ENCODE peak calls at places on chromosomes 5 and 9, in eight cellular contexts. M is nephron progenitor cell, L is GM12865, F is RWPE1, H is esophagus squamous epithelium, U is psoas muscle, Y is foreskin fibroblast, V is neural progenitor cell. N is an unnamed sample.

GRCh38 chr9:117180896-117181456 is 233.9 kb downstream of the ASTN2 start:
- DNase-seq in M (no peak), L (no peak), F (no peak), H (no peak), U (no peak), Y (no peak), V (no peak), N (no peak)

GRCh38 chr5:43215073-43215631 is 23.1 kb downstream of the NIM1K start:
- DNase-seq in M (no peak), L (no peak), F (no peak), H (no peak), U (no peak), Y (peak; percentile 43), V (no peak), N (no peak)

GRCh38 chr5:65766159-65766558 is 44.2 kb downstream of the NLN start:
- DNase-seq in M (no peak), L (no peak), F (no peak), H (no peak), U (no peak), Y (no peak), V (no peak), N (no peak)

GRCh38 chr5:68012429-68012828 is 203.1 kb upstream of the PIK3R1 start:
- DNase-seq in M (no peak), L (no peak), F (no peak), H (no peak), U (no peak), Y (no peak), V (no peak), N (no peak)

GRCh38 chr9:6942406-6942805 is 184.6 kb downstream of the KDM4C start:
- DNase-seq in M (no peak), L (no peak), F (no peak), H (no peak), U (no peak), Y (no peak), V (no peak), N (no peak)

GRCh38 chr9:7185612-7186011 is 427.8 kb downstream of the KDM4C start:
- DNase-seq in M (no peak), L (no peak), F (peak; percentile 41), H (no peak), U (no peak), Y (peak; percentile 77), V (peak; percentile 23), N (peak; percentile 16)

GRCh38 chr9:72390896-72391295 is 25.9 kb upstream of the ZFAND5 start:
- DNase-seq in M (no peak), L (no peak), F (no peak), H (no peak), U (no peak), Y (no peak), V (no peak), N (no peak)

GRCh38 chr5:95759634-95760033 is 28.5 kb downstream of the RHOBTB3 start:
- DNase-seq in M (no peak), L (no peak), F (no peak), H (no peak), U (no peak), Y (peak; percentile 60), V (no peak), N (no peak)

DNA sequence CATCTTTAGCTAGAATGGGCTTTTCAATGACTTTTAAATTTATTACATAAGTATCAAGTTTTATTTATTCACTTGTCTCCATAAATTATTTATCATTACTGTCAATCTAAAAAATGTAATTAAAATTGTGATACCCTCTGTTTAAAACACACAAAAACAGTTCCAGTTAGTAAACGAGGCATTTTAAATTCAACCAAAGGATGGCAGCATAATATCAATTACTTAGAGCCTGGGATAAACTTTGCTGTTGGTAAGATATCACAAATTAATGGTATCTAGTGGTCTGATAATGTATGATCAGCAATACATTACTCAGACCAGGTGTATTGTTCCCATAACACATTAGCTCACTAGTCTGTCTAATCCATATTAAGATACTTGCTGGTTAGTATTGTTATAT is 9.6 kb upstream of the IFNE start:
- DNase-seq in M (no peak), L (no peak), F (no peak), H (no peak), U (no peak), Y (no peak), V (no peak), N (no peak)
- TF ChIP-seq CTCF in M (no peak), L (no peak), F (no peak), H (peak; percentile 25), U (no peak), Y (peak; percentile 10), V (peak; percentile 16), N (no peak)

GRCh38 chr5:72498284-72498683 is 8.9 kb downstream of the ZNF366 start:
- DNase-seq in M (no peak), L (no peak), F (no peak), H (no peak), U (no peak), Y (no peak), V (no peak), N (no peak)
- TF ChIP-seq CTCF in M (no peak), L (no peak), F (no peak), H (no peak), U (no peak), Y (no peak), V (no peak), N (no peak)

DNA sequence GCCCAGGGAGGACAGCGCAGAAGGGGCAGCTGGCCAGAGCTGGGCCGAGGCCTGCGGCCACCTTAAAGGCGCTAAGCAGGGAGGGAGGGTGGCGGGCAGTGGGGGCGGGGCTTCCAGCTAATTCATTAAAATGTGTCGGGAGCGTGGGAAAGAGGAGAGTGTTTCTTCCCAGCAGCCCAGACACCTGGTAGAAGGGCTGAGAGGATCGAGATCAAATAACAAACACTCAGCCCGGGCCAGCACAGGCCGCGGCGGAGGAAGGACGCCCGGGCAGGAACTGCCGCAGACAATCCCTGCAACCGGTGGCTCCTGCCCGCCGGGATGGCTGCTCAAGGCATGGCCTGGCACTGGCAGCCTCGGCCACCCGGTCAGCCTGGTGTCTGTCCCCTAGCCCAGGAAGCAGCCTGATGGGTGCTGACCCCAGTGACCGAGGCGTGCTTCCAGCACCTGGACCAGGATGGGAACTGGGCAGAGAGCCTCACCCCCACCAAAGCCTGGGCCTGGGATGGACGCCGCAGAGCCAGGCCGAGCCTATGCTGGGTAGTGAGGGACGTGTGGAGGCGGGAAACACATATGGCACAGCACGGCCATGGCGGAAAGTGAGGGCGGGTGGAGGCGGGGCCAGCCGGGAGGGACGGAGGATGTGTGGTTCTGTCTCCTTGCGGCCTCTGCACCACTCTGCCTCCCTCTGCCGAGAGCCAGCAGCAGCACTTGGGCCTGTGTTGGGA is 3.2 kb upstream of the NRARP start:
- DNase-seq in M (peak; percentile 90), L (peak; percentile 49), F (no peak), H (no peak), U (peak; percentile 74), Y (peak; percentile 30), V (peak; percentile 90), N (no peak)
- TF ChIP-seq CTCF in M (no peak), L (no peak), F (peak; percentile 26), H (no peak), U (no peak), Y (no peak), V (no peak), N (no peak)

DNA sequence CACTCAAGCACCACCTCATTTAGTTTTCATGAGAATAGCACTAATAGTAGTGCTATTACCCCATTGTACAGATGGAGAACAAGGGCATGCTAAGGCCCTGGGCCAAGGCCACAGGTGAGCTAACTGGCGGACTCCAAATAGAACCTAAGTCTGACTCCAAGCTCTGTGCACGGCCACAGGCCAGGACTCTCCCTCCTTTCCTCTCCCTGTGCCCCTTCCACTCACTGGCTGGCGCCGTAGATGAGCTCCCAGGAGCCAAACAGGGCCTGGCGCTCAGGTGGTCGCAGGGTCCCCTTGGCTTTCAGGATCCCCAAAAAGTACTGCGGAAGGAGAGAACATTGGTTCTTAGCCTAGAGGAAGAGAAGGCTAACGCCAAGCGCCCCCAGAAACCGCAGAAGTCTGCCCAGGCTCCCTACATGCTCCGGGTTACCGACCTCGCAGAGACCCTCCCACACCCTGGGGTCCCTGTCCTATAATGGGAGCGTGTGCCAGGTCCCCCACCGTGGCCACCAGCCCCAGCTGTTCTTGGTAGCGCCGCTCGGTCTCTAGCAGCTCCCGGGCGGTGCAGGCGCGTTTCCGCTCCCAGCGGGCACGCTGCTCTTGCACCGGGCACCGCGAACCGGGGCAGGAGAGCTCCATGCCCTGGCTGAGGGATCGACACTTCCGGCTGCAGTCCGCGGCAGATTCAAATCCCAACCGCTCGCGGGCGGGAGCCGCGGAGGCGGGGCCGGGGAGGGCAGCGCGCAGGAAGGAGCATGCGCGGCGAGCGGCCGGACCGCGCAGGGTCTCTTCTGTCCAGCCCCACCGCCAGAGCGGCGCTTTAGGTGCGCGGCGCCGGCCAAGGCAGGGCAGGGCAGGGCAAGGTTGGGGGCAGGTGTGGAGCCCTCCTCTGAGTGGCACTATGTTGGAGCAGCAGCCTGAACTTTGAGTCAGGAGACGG is at the start of gene ARHGEF39:
- DNase-seq in M (peak; percentile 86), L (peak; percentile 91), F (peak; percentile 93), H (no peak), U (peak; percentile 89), Y (peak; percentile 70), V (peak; percentile 94), N (peak; percentile 84)
- TF ChIP-seq CTCF in M (no peak), L (peak; percentile 14), F (no peak), H (no peak), U (no peak), Y (peak; percentile 17), V (peak; percentile 53), N (no peak)

GRCh38 chr9:87497080-87497603 is 525 bp upstream of the DAPK1 start:
- DNase-seq in M (no peak), L (no peak), F (no peak), H (no peak), U (no peak), Y (no peak), V (peak; percentile 14), N (no peak)

GRCh38 chr9:87499455-87500015 is 1.9 kb downstream of the DAPK1 start:
- DNase-seq in M (no peak), L (peak; percentile 69), F (no peak), H (no peak), U (no peak), Y (no peak), V (no peak), N (no peak)

GRCh38 chr9:87498046-87498815 is 564 bp downstream of the DAPK1 start:
- DNase-seq in M (peak; percentile 77), L (peak; percentile 45), F (peak; percentile 31), H (no peak), U (peak; percentile 66), Y (no peak), V (peak; percentile 83), N (peak; percentile 51)

GRCh38 chr9:87498816-87499454 is 1.3 kb downstream of the DAPK1 start:
- DNase-seq in M (peak; percentile 26), L (no peak), F (no peak), H (no peak), U (no peak), Y (no peak), V (peak; percentile 35), N (peak; percentile 6)

GRCh38 chr9:87497604-87498045 is at the start of gene DAPK1:
- DNase-seq in M (peak; percentile 82), L (peak; percentile 83), F (peak; percentile 19), H (no peak), U (peak; percentile 80), Y (no peak), V (peak; percentile 92), N (peak; percentile 76)
- TF ChIP-seq CTCF in M (no peak), L (peak; percentile 11), F (no peak), H (peak; percentile 14), U (no peak), Y (no peak), V (peak; percentile 37), N (no peak)

DNA sequence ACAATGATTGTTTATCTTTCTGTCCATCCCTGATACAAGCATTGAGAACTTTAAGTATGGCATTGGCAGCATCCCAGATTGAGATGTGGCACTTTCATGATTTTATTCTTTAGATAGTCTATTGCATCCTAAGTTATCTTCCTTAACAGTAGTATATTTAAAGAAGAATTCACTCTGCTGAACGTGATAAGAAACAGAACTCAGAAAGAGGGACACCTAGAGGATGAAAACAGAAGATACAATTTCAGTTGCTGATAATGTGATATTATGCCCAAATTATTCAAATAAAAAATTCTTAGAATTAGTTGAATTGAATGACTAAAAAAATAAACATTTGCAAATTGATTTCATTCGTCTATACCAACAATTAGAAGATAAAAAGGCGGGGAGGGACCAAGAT is 218.1 kb upstream of the DMRTA1 start:
- DNase-seq in M (no peak), L (no peak), F (no peak), H (no peak), U (no peak), Y (peak; percentile 20), V (no peak), N (no peak)
- TF ChIP-seq CTCF in M (no peak), L (no peak), F (peak; percentile 49), H (peak; percentile 47), U (no peak), Y (peak; percentile 41), V (peak; percentile 32), N (no peak)